ENCODE peak calls at places on chromosomes 11 and 22, in seven cellular contexts. Q is astrocyte of the spinal cord, N is DMS53, D is A549, L is iPS-NIHi11, K is fibroblast of pulmonary artery, R is HepG2. F is an unnamed sample.

GRCh38 chr22:37623075-37624016 is 14.7 kb downstream of the GGA1 start:
- DNase-seq in Q (peak), N (peak), D (peak), L (peak), K (peak), R (peak), F (no peak)

GRCh38 chr22:20107951-20108756 is 7.8 kb upstream of the RANBP1 start:
- DNase-seq in Q (no peak), N (no peak), D (no peak), L (no peak), K (no peak), R (no peak), F (peak)

GRCh38 chr11:64141081-64141783 is 24.7 kb downstream of the MACROD1 start:
- DNase-seq in Q (no peak), N (no peak), D (no peak), L (no peak), K (no peak), R (no peak), F (peak)

GRCh38 chr11:60762851-60763691 is 6.4 kb downstream of the MS4A15 start:
- DNase-seq in Q (no peak), N (peak), D (no peak), L (peak), K (no peak), R (peak), F (no peak)

GRCh38 chr22:39021552-39022250 is 774 bp downstream of the APOBEC3D start:
- DNase-seq in Q (no peak), N (no peak), D (no peak), L (no peak), K (no peak), R (no peak), F (no peak)

GRCh38 chr22:46290843-46291785 is 5.6 kb upstream of the GTSE1 start:
- DNase-seq in Q (no peak), N (no peak), D (no peak), L (no peak), K (no peak), R (no peak), F (no peak)

GRCh38 chr11:107590460-107591097 is 368 bp upstream of the ELMOD1 start:
- DNase-seq in Q (no peak), N (peak), D (peak), L (peak), K (no peak), R (no peak), F (no peak)

GRCh38 chr11:20443596-20443995 is 56.1 kb downstream of the PRMT3 start:
- DNase-seq in Q (peak), N (peak), D (peak), L (peak), K (peak), R (peak), F (no peak)

GRCh38 chr11:17351510-17352176 is at the start of gene NCR3LG1:
- DNase-seq in Q (peak), N (peak), D (peak), L (peak), K (peak), R (peak), F (peak)

GRCh38 chr11:95790933-95791247 is 592 bp downstream of the CEP57 start:
- DNase-seq in Q (peak), N (peak), D (peak), L (peak), K (peak), R (peak), F (peak)

GRCh38 chr11:33615751-33616150 is 84.9 kb downstream of the C11orf91 start:
- DNase-seq in Q (no peak), N (no peak), D (no peak), L (no peak), K (no peak), R (no peak), F (no peak)

GRCh38 chr11:7436657-7437056 is 48.6 kb upstream of the OLFML1 start:
- DNase-seq in Q (no peak), N (peak), D (no peak), L (no peak), K (no peak), R (no peak), F (no peak)

GRCh38 chr11:126163074-126163700 is 48.3 kb downstream of the RPUSD4 start:
- DNase-seq in Q (peak), N (no peak), D (no peak), L (no peak), K (peak), R (peak), F (no peak)

GRCh38 chr22:48139776-48140175 is 1377.3 kb downstream of the TBC1D22A start:
- DNase-seq in Q (no peak), N (no peak), D (no peak), L (no peak), K (no peak), R (no peak), F (no peak)